ENCODE peak calls at places on chromosomes 11 and 22, in nine cellular contexts. V is thyroid gland; I is hippocampal formation; O is GM06990; N is dermis microvascular lymphatic vessel endothelial cell; K is activated naive CD4-positive, alpha-beta T cell; T is cardiac fibroblast; P is activated CD4-positive, alpha-beta memory T cell treated with anti-CD3 and anti-CD28 coated beads, Interleukin-2, amount 10 ng/mL, durations not matched to agents 7 days and 5 days; Z is CD4-positive, alpha-beta T cell. U is an unnamed sample.

GRCh38 chr11:68257477-68258362 is 14.1 kb downstream of the C11orf24 start:
- DNase-seq in V (peak), I (peak), O (peak), N (peak), K (peak), T (peak), P (peak), Z (peak), U (peak)

GRCh38 chr11:113885897-113886296 is 10.5 kb upstream of the USP28 start:
- DNase-seq in V (no peak), I (no peak), O (no peak), N (no peak), K (no peak), T (no peak), P (no peak), Z (no peak), U (no peak)

GRCh38 chr11:35276396-35276795 is 137.4 kb downstream of the CD44 start:
- DNase-seq in V (peak), I (no peak), O (no peak), N (no peak), K (no peak), T (no peak), P (peak), Z (no peak), U (no peak)

GRCh38 chr22:36015806-36016519 is 12.7 kb downstream of the RBFOX2 start:
- DNase-seq in V (no peak), I (no peak), O (no peak), N (no peak), K (no peak), T (no peak), P (no peak), Z (no peak), U (no peak)

GRCh38 chr11:28729339-28729738 is 621.2 kb downstream of the METTL15 start:
- DNase-seq in V (no peak), I (no peak), O (no peak), N (no peak), K (no peak), T (no peak), P (no peak), Z (no peak), U (no peak)

GRCh38 chr22:39080052-39080762 is 3.1 kb downstream of the APOBEC3G start:
- DNase-seq in V (no peak), I (no peak), O (no peak), N (no peak), K (no peak), T (no peak), P (no peak), Z (no peak), U (no peak)

GRCh38 chr11:64580387-64580786 is 10.6 kb upstream of the SLC22A12 start:
- DNase-seq in V (no peak), I (no peak), O (no peak), N (no peak), K (no peak), T (peak), P (no peak), Z (no peak), U (no peak)

GRCh38 chr11:65316979-65317786 is 2.5 kb downstream of the CDC42EP2 start:
- DNase-seq in V (peak), I (no peak), O (no peak), N (no peak), K (no peak), T (peak), P (no peak), Z (no peak), U (no peak)

GRCh38 chr11:99687320-99687719 is 666.6 kb downstream of the CNTN5 start:
- DNase-seq in V (no peak), I (no peak), O (no peak), N (no peak), K (no peak), T (peak), P (no peak), Z (no peak), U (no peak)

GRCh38 chr11:63961608-63962412 is 12.6 kb upstream of the COX8A start:
- DNase-seq in V (no peak), I (no peak), O (no peak), N (no peak), K (no peak), T (peak), P (peak), Z (no peak), U (peak)

GRCh38 chr11:133762538-133762937 is 82.8 kb downstream of the SPATA19 start:
- DNase-seq in V (no peak), I (no peak), O (no peak), N (no peak), K (no peak), T (no peak), P (no peak), Z (no peak), U (no peak)

GRCh38 chr22:45083659-45084305 is 74.0 kb upstream of the PHF21B start:
- DNase-seq in V (no peak), I (no peak), O (no peak), N (no peak), K (no peak), T (peak), P (no peak), Z (no peak), U (no peak)

GRCh38 chr11:9745411-9746211 is 81.7 kb downstream of the SWAP70 start:
- DNase-seq in V (no peak), I (no peak), O (peak), N (no peak), K (no peak), T (no peak), P (no peak), Z (no peak), U (no peak)

GRCh38 chr11:42179211-42179610 is 719.8 kb upstream of the LRRC4C start:
- DNase-seq in V (no peak), I (no peak), O (no peak), N (no peak), K (no peak), T (no peak), P (no peak), Z (no peak), U (no peak)

GRCh38 chr22:42932857-42933782 is 76.0 kb upstream of the ARFGAP3 start:
- DNase-seq in V (peak), I (peak), O (peak), N (no peak), K (no peak), T (no peak), P (no peak), Z (no peak), U (no peak)

GRCh38 chr11:68354181-68354872 is 41.9 kb downstream of the LRP5 start:
- DNase-seq in V (peak), I (no peak), O (no peak), N (no peak), K (no peak), T (peak), P (no peak), Z (no peak), U (no peak)

GRCh38 chr11:33065445-33066178 is 26.2 kb downstream of the TCP11L1 start:
- DNase-seq in V (peak), I (peak), O (peak), N (peak), K (peak), T (peak), P (peak), Z (peak), U (peak)

GRCh38 chr11:122032317-122032716 is 83.7 kb downstream of the BLID start:
- DNase-seq in V (no peak), I (no peak), O (no peak), N (no peak), K (no peak), T (peak), P (no peak), Z (no peak), U (no peak)

GRCh38 chr11:3206922-3207204 is 11.8 kb downstream of the MRGPRG start:
- DNase-seq in V (no peak), I (no peak), O (no peak), N (no peak), K (no peak), T (no peak), P (no peak), Z (no peak), U (no peak)

U was measured in activated T-helper 2 cell treated with anti-CD3 and anti-CD28 coated beads, Interferon-gamma antibody, Interleukin-2, Interleukin-4, amounts not matched to agents 10 μg/mL and 5 μg/mL and 100 μg/mL, durations not matched to agents 14 hours and 24 hours and 36 hours.